ENCODE peak calls at places on chromosomes 13 and 19, in eight cellular contexts. One of them, this sample, is unnamed.

GRCh38 chr13:54934121-54934520 is 1905.5 kb downstream of the OLFM4 start:
- DNase-seq in stimulated activated CD4-positive, alpha-beta T cell treated with anti-CD3 and anti-CD28 coated beads, TNF-alpha, amount 100 ng/mL, for 24 hours: no peak
- DNase-seq in AG09309: no peak
- DNase-seq in germinal center: no peak
- DNase-seq in heart left ventricle: no peak
- DNase-seq in mucosa of gallbladder: no peak
- DNase-seq in thoracic aorta: no peak
- DNase-seq in NCI-H2029: no peak
- DNase-seq in this sample: no peak

GRCh38 chr19:495440-496332 is 600 bp upstream of the MADCAM1 start:
- DNase-seq in stimulated activated CD4-positive, alpha-beta T cell treated with anti-CD3 and anti-CD28 coated beads, TNF-alpha, amount 100 ng/mL, for 24 hours: no peak
- DNase-seq in AG09309: no peak
- DNase-seq in germinal center: peak
- DNase-seq in heart left ventricle: peak
- DNase-seq in mucosa of gallbladder: no peak
- DNase-seq in thoracic aorta: no peak
- DNase-seq in NCI-H2029: no peak
- DNase-seq in this sample: no peak

GRCh38 chr19:35642798-35643254 is 1.3 kb downstream of the ETV2 start:
- DNase-seq in stimulated activated CD4-positive, alpha-beta T cell treated with anti-CD3 and anti-CD28 coated beads, TNF-alpha, amount 100 ng/mL, for 24 hours: no peak
- DNase-seq in AG09309: no peak
- DNase-seq in germinal center: no peak
- DNase-seq in heart left ventricle: no peak
- DNase-seq in mucosa of gallbladder: no peak
- DNase-seq in thoracic aorta: no peak
- DNase-seq in NCI-H2029: no peak
- DNase-seq in this sample: no peak

GRCh38 chr19:35116085-35116801 is 620 bp downstream of the FXYD3 start:
- DNase-seq in stimulated activated CD4-positive, alpha-beta T cell treated with anti-CD3 and anti-CD28 coated beads, TNF-alpha, amount 100 ng/mL, for 24 hours: no peak
- DNase-seq in AG09309: no peak
- DNase-seq in germinal center: no peak
- DNase-seq in heart left ventricle: no peak
- DNase-seq in mucosa of gallbladder: peak
- DNase-seq in thoracic aorta: no peak
- DNase-seq in NCI-H2029: no peak
- DNase-seq in this sample: no peak

GRCh38 chr13:98930014-98930625 is 47.7 kb downstream of the DOCK9 start:
- DNase-seq in stimulated activated CD4-positive, alpha-beta T cell treated with anti-CD3 and anti-CD28 coated beads, TNF-alpha, amount 100 ng/mL, for 24 hours: no peak
- DNase-seq in AG09309: no peak
- DNase-seq in germinal center: no peak
- DNase-seq in heart left ventricle: no peak
- DNase-seq in mucosa of gallbladder: peak
- DNase-seq in thoracic aorta: no peak
- DNase-seq in NCI-H2029: peak
- DNase-seq in this sample: no peak

GRCh38 chr13:96229356-96229755 is 139.4 kb downstream of the HS6ST3 start:
- DNase-seq in stimulated activated CD4-positive, alpha-beta T cell treated with anti-CD3 and anti-CD28 coated beads, TNF-alpha, amount 100 ng/mL, for 24 hours: no peak
- DNase-seq in AG09309: no peak
- DNase-seq in germinal center: no peak
- DNase-seq in heart left ventricle: no peak
- DNase-seq in mucosa of gallbladder: no peak
- DNase-seq in thoracic aorta: no peak
- DNase-seq in NCI-H2029: no peak
- DNase-seq in this sample: peak

GRCh38 chr13:107650081-107650701 is 565.1 kb downstream of the LIG4 start:
- DNase-seq in stimulated activated CD4-positive, alpha-beta T cell treated with anti-CD3 and anti-CD28 coated beads, TNF-alpha, amount 100 ng/mL, for 24 hours: no peak
- DNase-seq in AG09309: no peak
- DNase-seq in germinal center: peak
- DNase-seq in heart left ventricle: peak
- DNase-seq in mucosa of gallbladder: peak
- DNase-seq in thoracic aorta: no peak
- DNase-seq in NCI-H2029: no peak
- DNase-seq in this sample: peak

GRCh38 chr13:100789481-100789880 is 114.9 kb upstream of the TMTC4 start:
- DNase-seq in stimulated activated CD4-positive, alpha-beta T cell treated with anti-CD3 and anti-CD28 coated beads, TNF-alpha, amount 100 ng/mL, for 24 hours: no peak
- DNase-seq in AG09309: no peak
- DNase-seq in germinal center: no peak
- DNase-seq in heart left ventricle: no peak
- DNase-seq in mucosa of gallbladder: no peak
- DNase-seq in thoracic aorta: no peak
- DNase-seq in NCI-H2029: peak
- DNase-seq in this sample: no peak